ENCODE peak calls at places on chromosomes 12 and 14, in six cellular contexts. C is mesendoderm, I is psoas muscle, V is left ventricle myocardium inferior, O is HCT116, E is cardiac muscle cell. J is an unnamed sample.

GRCh38 chr14:97120204-97121120 is 323.3 kb downstream of the VRK1 start:
- DNase-seq in I (no peak), E (no peak), O (no peak), C (peak; percentile 3), V (no peak), J (no peak)

GRCh38 chr12:62762645-62763044 is 172.3 kb downstream of the PPM1H start:
- DNase-seq in I (no peak), V (no peak), E (no peak), O (no peak), C (no peak), J (no peak)

GRCh38 chr12:124317400-124317799 is 22.5 kb downstream of the RFLNA start:
- DNase-seq in I (no peak), O (no peak), E (no peak), C (no peak), V (no peak), J (no peak)

GRCh38 chr12:68349083-68349700 is 17.0 kb upstream of the MDM1 start:
- DNase-seq in I (no peak), C (no peak), E (no peak), V (no peak), O (no peak), J (no peak)

GRCh38 chr12:92928431-92928961 is 599 bp downstream of the EEA1 start:
- DNase-seq in V (peak; percentile 50), O (no peak), C (no peak), E (no peak), I (no peak), J (peak; percentile 62)

GRCh38 chr14:99239661-99240092 is 32.3 kb downstream of the BCL11B start:
- DNase-seq in I (no peak), C (no peak), V (no peak), O (no peak), E (no peak), J (no peak)

GRCh38 chr12:61654698-61655097 is 605.5 kb upstream of the USP15 start:
- DNase-seq in E (no peak), I (no peak), O (peak; percentile 13), V (no peak), C (no peak), J (no peak)

GRCh38 chr12:101891462-101891971 is 14.1 kb downstream of the DRAM1 start:
- DNase-seq in C (no peak), O (no peak), V (no peak), E (no peak), I (no peak), J (peak; percentile 73)

GRCh38 chr12:71865757-71866536 is 26.4 kb downstream of the TBC1D15 start:
- DNase-seq in E (no peak), C (no peak), O (no peak), I (no peak), V (no peak), J (peak; percentile 62)

GRCh38 chr12:29581641-29582040 is 84.2 kb upstream of the OVCH1 start:
- DNase-seq in C (no peak), V (no peak), I (no peak), O (no peak), E (no peak), J (no peak)

GRCh38 chr12:122980192-122981035 is at the start of gene ARL6IP4:
- DNase-seq in I (peak; percentile 69), V (peak; percentile 69), C (peak; percentile 63), O (no peak), E (peak; percentile 82), J (peak; percentile 89)

GRCh38 chr12:122979908-122980191 is 631 bp upstream of the ARL6IP4 start:
- DNase-seq in V (no peak), E (no peak), O (no peak), C (no peak), I (no peak), J (no peak)

GRCh38 chr12:122978507-122978955 is 1.9 kb upstream of the ARL6IP4 start:
- DNase-seq in E (no peak), I (no peak), C (no peak), V (no peak), O (no peak), J (no peak)

GRCh38 chr12:122977655-122978392 is 2.7 kb upstream of the ARL6IP4 start:
- DNase-seq in O (no peak), C (no peak), I (no peak), E (no peak), V (no peak), J (no peak)

GRCh38 chr12:122979001-122979907 is 1.2 kb upstream of the ARL6IP4 start:
- DNase-seq in E (no peak), C (no peak), I (no peak), O (no peak), V (no peak), J (peak; percentile 77)
- H3K27ac ChIP-seq in E (no peak overlapping the region), C (no peak overlapping the region), I (peak overlapping the region; percentile 89), O (peak overlapping the region; percentile 88), V (peak overlapping the region; percentile 90), J (no peak overlapping the region)

DNA sequence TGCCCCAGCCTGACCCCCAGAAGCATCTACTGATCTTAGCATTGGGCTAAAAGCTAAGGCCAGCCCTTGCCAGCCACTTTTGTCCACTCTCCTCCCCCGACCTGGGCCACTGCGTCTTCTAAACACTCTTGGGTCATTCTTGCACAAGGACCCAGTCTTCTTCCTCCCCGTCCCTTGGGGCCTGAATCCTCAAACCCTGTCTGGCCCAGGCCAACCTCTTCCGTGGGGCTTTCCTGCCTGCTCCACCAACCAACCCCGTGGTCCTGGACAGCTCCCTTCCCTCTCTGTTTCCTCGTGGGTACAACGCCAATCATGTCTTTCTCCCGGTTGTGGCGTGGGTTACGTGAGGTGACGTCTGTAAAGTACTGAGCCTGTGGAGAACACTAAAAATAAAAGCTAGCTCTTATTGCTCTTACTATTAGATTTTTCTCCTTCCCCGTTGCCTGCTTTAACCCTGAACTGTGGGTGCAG is 21.5 kb downstream of the FAM222A start:
- DNase-seq in V (peak; percentile 2), C (no peak), O (no peak), I (peak; percentile 9), E (no peak), J (peak; percentile 31)
- H3K4me3 ChIP-seq in V (no peak overlapping the region), C (no peak overlapping the region), O (no peak overlapping the region), I (no peak overlapping the region), E (no peak overlapping the region), J (no peak overlapping the region)

DNA sequence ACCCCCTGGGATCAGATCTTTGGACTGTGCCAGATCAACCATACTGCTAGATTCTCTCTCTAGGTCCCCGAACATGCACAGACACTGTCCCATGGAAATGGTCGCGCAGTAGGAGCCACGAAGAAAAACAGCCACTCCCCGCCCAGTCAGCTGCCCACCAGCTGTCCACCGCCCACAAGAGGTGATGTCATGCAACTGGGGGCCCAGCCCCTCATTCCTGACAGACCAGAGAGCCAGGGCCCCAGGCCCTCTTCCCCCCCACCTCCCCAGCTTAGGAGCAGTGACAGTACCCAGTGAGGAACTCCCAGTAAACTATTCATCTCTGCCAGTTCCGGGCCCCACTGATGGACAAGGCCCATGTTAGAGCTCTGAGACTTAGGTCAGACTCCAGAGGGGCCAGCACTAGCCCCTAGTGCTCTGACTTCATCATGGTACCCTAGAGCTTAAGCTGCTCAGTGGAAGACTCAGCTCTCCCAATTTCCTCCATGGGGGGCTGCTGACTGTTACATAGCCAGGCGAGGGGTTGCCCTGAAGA is 3.7 kb upstream of the TAMALIN start:
- DNase-seq in E (no peak), C (no peak), O (no peak), I (no peak), V (no peak), J (no peak)
- H3K4me1 ChIP-seq in E (no peaks in the 10 kb centered on the region), C (no peaks in the 10 kb centered on the region), O (no peaks in the 10 kb centered on the region), I (no peaks in the 10 kb centered on the region), V (peaks cover 32% of the 10 kb centered on the region), J (no peaks in the 10 kb centered on the region)

DNA sequence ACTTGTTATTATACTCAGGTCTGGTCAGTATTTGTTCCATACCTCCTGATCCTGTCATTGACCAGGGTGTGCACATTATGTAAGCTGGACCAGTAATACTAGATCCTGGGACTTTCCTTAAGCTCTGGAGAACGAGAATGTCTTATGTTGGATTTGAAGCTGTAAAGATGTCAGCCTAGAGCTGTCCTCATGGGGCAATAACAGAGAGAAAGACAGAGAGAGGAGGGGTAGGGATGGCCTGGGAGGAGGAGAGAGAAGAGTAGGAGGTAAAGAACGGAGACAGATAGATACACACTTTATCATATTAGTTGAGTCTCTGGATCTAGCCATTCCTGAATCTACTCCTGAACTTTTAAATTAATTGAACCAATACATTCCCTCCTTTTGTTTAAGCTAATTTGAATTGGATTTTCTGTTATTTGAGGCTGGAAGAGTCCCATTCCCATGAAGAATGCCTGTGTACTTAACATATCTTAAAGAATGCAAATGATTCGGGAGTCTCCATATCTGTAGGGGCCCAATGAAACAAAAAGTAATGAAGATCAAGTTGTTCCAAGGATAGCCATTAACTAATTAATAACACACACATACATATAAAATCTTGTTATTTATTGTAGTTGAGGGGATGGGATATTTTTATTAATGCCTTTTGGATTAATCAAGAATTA is 55.9 kb downstream of the PLEKHA5 start:
- DNase-seq in E (no peak), I (no peak), C (peak; percentile 55), O (no peak), V (no peak), J (no peak)
- H3K27ac ChIP-seq in E (peak overlapping the region; percentile 32), I (no peak overlapping the region), C (no peak overlapping the region), O (no peak overlapping the region), V (peak overlapping the region; percentile 77), J (no peak overlapping the region)

DNA sequence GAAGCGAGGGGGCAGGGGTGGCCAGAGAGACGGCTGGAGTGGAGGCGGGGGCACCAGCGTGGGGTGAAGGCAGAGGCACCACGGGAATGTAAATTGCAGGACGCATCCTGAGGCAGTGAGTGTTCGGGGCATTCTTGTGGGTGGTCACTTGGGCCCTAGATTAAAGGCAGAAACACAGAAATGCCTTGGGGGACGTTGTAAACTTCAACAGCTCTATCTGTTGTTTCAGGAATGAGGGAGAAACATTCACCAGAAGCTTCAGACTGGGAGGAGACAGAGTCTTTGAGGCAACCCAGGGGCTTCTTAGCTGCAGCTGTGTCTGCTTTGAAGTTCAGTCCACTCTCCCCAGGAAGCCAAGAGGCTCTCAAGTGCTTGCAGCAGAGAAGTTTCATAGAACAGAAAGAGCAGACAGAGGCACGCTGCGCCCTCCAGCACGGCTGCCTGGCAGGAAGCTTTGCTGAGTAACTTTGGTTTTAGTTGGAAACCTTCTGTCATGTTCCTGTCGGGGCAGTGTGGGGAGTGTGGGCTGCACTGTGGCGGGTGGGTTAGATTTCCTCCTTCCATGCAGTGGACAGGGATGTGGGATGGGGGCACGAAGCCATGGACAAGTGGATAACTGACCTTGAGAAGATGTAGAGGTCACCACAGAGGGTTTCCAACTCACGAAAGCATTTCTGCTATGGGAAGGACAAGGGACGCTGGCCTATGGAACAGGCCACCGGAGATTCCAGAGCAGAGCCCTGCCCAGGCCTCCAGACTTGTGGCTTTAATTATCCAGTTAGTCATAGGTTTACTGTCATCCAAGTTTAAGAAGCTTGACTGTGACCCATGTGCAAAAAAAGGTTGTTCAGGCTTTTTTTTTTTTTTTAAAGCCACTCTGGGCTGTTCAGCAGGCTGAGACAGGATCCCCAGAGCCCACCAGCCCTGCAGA is 107.6 kb downstream of the ARF6 start:
- DNase-seq in C (peak; percentile 93), E (peak; percentile 88), O (peak; percentile 71), V (peak; percentile 47), I (peak; percentile 66), J (peak; percentile 86)
- H3K4me3 ChIP-seq in C (no peak overlapping the region), E (no peak overlapping the region), O (peak overlapping the region; percentile 29), V (no peak overlapping the region), I (peak overlapping the region; percentile 51), J (no peak overlapping the region)

GRCh38 chr14:24131549-24131966 is 1.1 kb downstream of the FITM1 start:
- DNase-seq in C (no peak), I (no peak), E (peak; percentile 51), V (no peak), O (no peak), J (peak; percentile 61)
- H3K4me1 ChIP-seq in C (peaks cover under 1% of the 10 kb centered on the region), I (peaks cover 29% of the 10 kb centered on the region), E (peaks cover 40% of the 10 kb centered on the region), V (peaks cover 39% of the 10 kb centered on the region), O (peaks cover 7% of the 10 kb centered on the region), J (no peaks in the 10 kb centered on the region)

J was measured in aorta.